ENCODE peak calls at places on chromosome 20, in eight cellular contexts. One of them, this sample, is unnamed.

GRCh38 chr20:7851031-7851490 is 89.2 kb downstream of the HAO1 start:
- DNase-seq in H7: no peak
- DNase-seq in pancreas: no peak
- DNase-seq in heart left ventricle: no peak
- DNase-seq in GM06990: no peak
- DNase-seq in RWPE2: peak; percentile 67
- DNase-seq in body of pancreas: no peak
- DNase-seq in cardiac muscle cell: no peak
- DNase-seq in this sample: no peak

GRCh38 chr20:20594171-20594530 is 118.3 kb downstream of the RALGAPA2 start:
- DNase-seq in H7: no peak
- DNase-seq in pancreas: no peak
- DNase-seq in heart left ventricle: no peak
- DNase-seq in GM06990: no peak
- DNase-seq in RWPE2: no peak
- DNase-seq in body of pancreas: no peak
- DNase-seq in cardiac muscle cell: no peak
- DNase-seq in this sample: no peak

GRCh38 chr20:8476023-8476422 is 344.0 kb downstream of the PLCB1 start:
- DNase-seq in H7: no peak
- DNase-seq in pancreas: no peak
- DNase-seq in heart left ventricle: no peak
- DNase-seq in GM06990: no peak
- DNase-seq in RWPE2: no peak
- DNase-seq in body of pancreas: no peak
- DNase-seq in cardiac muscle cell: no peak
- DNase-seq in this sample: no peak

GRCh38 chr20:1646975-1647431 is 10.6 kb downstream of the SIRPG start:
- DNase-seq in H7: no peak
- DNase-seq in pancreas: no peak
- DNase-seq in heart left ventricle: no peak
- DNase-seq in GM06990: no peak
- DNase-seq in RWPE2: no peak
- DNase-seq in body of pancreas: no peak
- DNase-seq in cardiac muscle cell: no peak
- DNase-seq in this sample: no peak

GRCh38 chr20:17762873-17763557 is 63.2 kb downstream of the BANF2 start:
- DNase-seq in H7: no peak
- DNase-seq in pancreas: no peak
- DNase-seq in heart left ventricle: no peak
- DNase-seq in GM06990: no peak
- DNase-seq in RWPE2: no peak
- DNase-seq in body of pancreas: peak; percentile 45
- DNase-seq in cardiac muscle cell: no peak
- DNase-seq in this sample: no peak

GRCh38 chr20:56245761-56246160 is 2.8 kb upstream of the MC3R start:
- DNase-seq in H7: no peak
- DNase-seq in pancreas: no peak
- DNase-seq in heart left ventricle: no peak
- DNase-seq in GM06990: no peak
- DNase-seq in RWPE2: no peak
- DNase-seq in body of pancreas: no peak
- DNase-seq in cardiac muscle cell: no peak
- DNase-seq in this sample: no peak

GRCh38 chr20:55053389-55053788 is 578.0 kb downstream of the DOK5 start:
- DNase-seq in H7: no peak
- DNase-seq in pancreas: no peak
- DNase-seq in heart left ventricle: no peak
- DNase-seq in GM06990: no peak
- DNase-seq in RWPE2: no peak
- DNase-seq in body of pancreas: no peak
- DNase-seq in cardiac muscle cell: no peak
- DNase-seq in this sample: no peak

GRCh38 chr20:415820-416322 is 7.8 kb downstream of the RBCK1 start:
- DNase-seq in H7: no peak
- DNase-seq in pancreas: no peak
- DNase-seq in heart left ventricle: no peak
- DNase-seq in GM06990: no peak
- DNase-seq in RWPE2: no peak
- DNase-seq in body of pancreas: peak; percentile 57
- DNase-seq in cardiac muscle cell: no peak
- DNase-seq in this sample: no peak

GRCh38 chr20:57703013-57703412 is 6.8 kb downstream of the PMEPA1 start:
- DNase-seq in H7: no peak
- DNase-seq in pancreas: no peak
- DNase-seq in heart left ventricle: no peak
- DNase-seq in GM06990: peak; percentile 48
- DNase-seq in RWPE2: no peak
- DNase-seq in body of pancreas: no peak
- DNase-seq in cardiac muscle cell: no peak
- DNase-seq in this sample: no peak

GRCh38 chr20:14991023-14991422 is 653.6 kb upstream of the FLRT3 start:
- DNase-seq in H7: no peak
- DNase-seq in pancreas: no peak
- DNase-seq in heart left ventricle: no peak
- DNase-seq in GM06990: no peak
- DNase-seq in RWPE2: no peak
- DNase-seq in body of pancreas: no peak
- DNase-seq in cardiac muscle cell: no peak
- DNase-seq in this sample: no peak

GRCh38 chr20:43971233-43971632 is 56.6 kb downstream of the TOX2 start:
- DNase-seq in H7: no peak
- DNase-seq in pancreas: no peak
- DNase-seq in heart left ventricle: no peak
- DNase-seq in GM06990: no peak
- DNase-seq in RWPE2: peak; percentile 61
- DNase-seq in body of pancreas: no peak
- DNase-seq in cardiac muscle cell: no peak
- DNase-seq in this sample: no peak

GRCh38 chr20:34155864-34156263 is 43.8 kb upstream of the EIF2S2 start:
- DNase-seq in H7: no peak
- DNase-seq in pancreas: no peak
- DNase-seq in heart left ventricle: no peak
- DNase-seq in GM06990: no peak
- DNase-seq in RWPE2: no peak
- DNase-seq in body of pancreas: no peak
- DNase-seq in cardiac muscle cell: no peak
- DNase-seq in this sample: no peak

GRCh38 chr20:40965671-40966070 is 63.0 kb upstream of the TOP1 start:
- DNase-seq in H7: no peak
- DNase-seq in pancreas: no peak
- DNase-seq in heart left ventricle: no peak
- DNase-seq in GM06990: no peak
- DNase-seq in RWPE2: peak; percentile 56
- DNase-seq in body of pancreas: no peak
- DNase-seq in cardiac muscle cell: no peak
- DNase-seq in this sample: no peak

GRCh38 chr20:50762435-50763201 is 31.2 kb downstream of the PARD6B start:
- DNase-seq in H7: no peak
- DNase-seq in pancreas: peak; percentile 86
- DNase-seq in heart left ventricle: peak; percentile 92
- DNase-seq in GM06990: no peak
- DNase-seq in RWPE2: peak; percentile 88
- DNase-seq in body of pancreas: peak; percentile 92
- DNase-seq in cardiac muscle cell: no peak
- DNase-seq in this sample: no peak

GRCh38 chr20:59032713-59033059 is 551 bp upstream of the ATP5F1E start:
- DNase-seq in H7: no peak
- DNase-seq in pancreas: no peak
- DNase-seq in heart left ventricle: no peak
- DNase-seq in GM06990: no peak
- DNase-seq in RWPE2: no peak
- DNase-seq in body of pancreas: peak; percentile 20
- DNase-seq in cardiac muscle cell: no peak
- DNase-seq in this sample: no peak

GRCh38 chr20:63594043-63594561 is 20.1 kb upstream of the HELZ2 start:
- DNase-seq in H7: peak; percentile 41
- DNase-seq in pancreas: no peak
- DNase-seq in heart left ventricle: no peak
- DNase-seq in GM06990: no peak
- DNase-seq in RWPE2: peak; percentile 80
- DNase-seq in body of pancreas: no peak
- DNase-seq in cardiac muscle cell: no peak
- DNase-seq in this sample: no peak
- H3K36me3 ChIP-seq in H7: peaks cover 2% of the 10 kb centered on the region
- H3K36me3 ChIP-seq in pancreas: peaks cover 31% of the 10 kb centered on the region
- H3K36me3 ChIP-seq in heart left ventricle: no peaks in the 10 kb centered on the region
- H3K36me3 ChIP-seq in GM06990: peaks cover 13% of the 10 kb centered on the region
- H3K36me3 ChIP-seq in RWPE2: peaks cover 30% of the 10 kb centered on the region
- H3K36me3 ChIP-seq in body of pancreas: no peaks in the 10 kb centered on the region
- H3K36me3 ChIP-seq in cardiac muscle cell: peaks cover 11% of the 10 kb centered on the region
- H3K36me3 ChIP-seq in this sample: peaks cover 40% of the 10 kb centered on the region

GRCh38 chr20:32149566-32150170 is 40.2 kb downstream of the TM9SF4 start:
- DNase-seq in H7: no peak
- DNase-seq in pancreas: no peak
- DNase-seq in heart left ventricle: no peak
- DNase-seq in GM06990: no peak
- DNase-seq in RWPE2: no peak
- DNase-seq in body of pancreas: no peak
- DNase-seq in cardiac muscle cell: no peak
- DNase-seq in this sample: no peak
- H3K36me3 ChIP-seq in H7: peaks cover 56% of the 10 kb centered on the region
- H3K36me3 ChIP-seq in pancreas: peaks cover 42% of the 10 kb centered on the region
- H3K36me3 ChIP-seq in heart left ventricle: no peaks in the 10 kb centered on the region
- H3K36me3 ChIP-seq in GM06990: peaks cover 41% of the 10 kb centered on the region
- H3K36me3 ChIP-seq in RWPE2: peaks cover 97% of the 10 kb centered on the region
- H3K36me3 ChIP-seq in body of pancreas: no peaks in the 10 kb centered on the region
- H3K36me3 ChIP-seq in cardiac muscle cell: peaks cover 29% of the 10 kb centered on the region
- H3K36me3 ChIP-seq in this sample: peaks cover 55% of the 10 kb centered on the region

GRCh38 chr20:3330046-3330741 is 77.3 kb downstream of the DNAAF9 start:
- DNase-seq in H7: no peak
- DNase-seq in pancreas: no peak
- DNase-seq in heart left ventricle: no peak
- DNase-seq in GM06990: no peak
- DNase-seq in RWPE2: no peak
- DNase-seq in body of pancreas: no peak
- DNase-seq in cardiac muscle cell: no peak
- DNase-seq in this sample: peak; percentile 19

GRCh38 chr20:3339076-3339475 is 68.4 kb downstream of the DNAAF9 start:
- DNase-seq in H7: no peak
- DNase-seq in pancreas: no peak
- DNase-seq in heart left ventricle: no peak
- DNase-seq in GM06990: no peak
- DNase-seq in RWPE2: no peak
- DNase-seq in body of pancreas: no peak
- DNase-seq in cardiac muscle cell: no peak
- DNase-seq in this sample: no peak

GRCh38 chr20:3328501-3328900 is 79.0 kb downstream of the DNAAF9 start:
- DNase-seq in H7: no peak
- DNase-seq in pancreas: no peak
- DNase-seq in heart left ventricle: no peak
- DNase-seq in GM06990: no peak
- DNase-seq in RWPE2: no peak
- DNase-seq in body of pancreas: no peak
- DNase-seq in cardiac muscle cell: no peak
- DNase-seq in this sample: peak; percentile 54

GRCh38 chr20:3339571-3339970 is 67.9 kb downstream of the DNAAF9 start:
- DNase-seq in H7: no peak
- DNase-seq in pancreas: no peak
- DNase-seq in heart left ventricle: no peak
- DNase-seq in GM06990: no peak
- DNase-seq in RWPE2: no peak
- DNase-seq in body of pancreas: no peak
- DNase-seq in cardiac muscle cell: no peak
- DNase-seq in this sample: no peak

GRCh38 chr20:3334156-3334943 is 73.1 kb downstream of the DNAAF9 start:
- DNase-seq in H7: no peak
- DNase-seq in pancreas: no peak
- DNase-seq in heart left ventricle: no peak
- DNase-seq in GM06990: no peak
- DNase-seq in RWPE2: no peak
- DNase-seq in body of pancreas: no peak
- DNase-seq in cardiac muscle cell: no peak
- DNase-seq in this sample: no peak
- H3K36me3 ChIP-seq in H7: no peaks in the 10 kb centered on the region
- H3K36me3 ChIP-seq in pancreas: peaks cover 3% of the 10 kb centered on the region
- H3K36me3 ChIP-seq in heart left ventricle: no peaks in the 10 kb centered on the region
- H3K36me3 ChIP-seq in GM06990: no peaks in the 10 kb centered on the region
- H3K36me3 ChIP-seq in RWPE2: peaks cover 45% of the 10 kb centered on the region
- H3K36me3 ChIP-seq in body of pancreas: no peaks in the 10 kb centered on the region
- H3K36me3 ChIP-seq in cardiac muscle cell: peaks cover 22% of the 10 kb centered on the region
- H3K36me3 ChIP-seq in this sample: no peaks in the 10 kb centered on the region

GRCh38 chr20:62314711-62315302 is 12.0 kb downstream of the ADRM1 start:
- DNase-seq in H7: no peak
- DNase-seq in pancreas: no peak
- DNase-seq in heart left ventricle: no peak
- DNase-seq in GM06990: no peak
- DNase-seq in RWPE2: no peak
- DNase-seq in body of pancreas: no peak
- DNase-seq in cardiac muscle cell: no peak
- DNase-seq in this sample: no peak

GRCh38 chr20:62312662-62312977 is 9.8 kb downstream of the ADRM1 start:
- DNase-seq in H7: no peak
- DNase-seq in pancreas: no peak
- DNase-seq in heart left ventricle: no peak
- DNase-seq in GM06990: no peak
- DNase-seq in RWPE2: peak; percentile 89
- DNase-seq in body of pancreas: no peak
- DNase-seq in cardiac muscle cell: no peak
- DNase-seq in this sample: no peak

GRCh38 chr20:62313021-62313420 is 10.2 kb downstream of the ADRM1 start:
- DNase-seq in H7: no peak
- DNase-seq in pancreas: no peak
- DNase-seq in heart left ventricle: no peak
- DNase-seq in GM06990: no peak
- DNase-seq in RWPE2: peak; percentile 87
- DNase-seq in body of pancreas: no peak
- DNase-seq in cardiac muscle cell: no peak
- DNase-seq in this sample: no peak

GRCh38 chr20:62314339-62314638 is 11.5 kb downstream of the ADRM1 start:
- DNase-seq in H7: no peak
- DNase-seq in pancreas: no peak
- DNase-seq in heart left ventricle: no peak
- DNase-seq in GM06990: no peak
- DNase-seq in RWPE2: peak; percentile 88
- DNase-seq in body of pancreas: no peak
- DNase-seq in cardiac muscle cell: no peak
- DNase-seq in this sample: no peak

DNA sequence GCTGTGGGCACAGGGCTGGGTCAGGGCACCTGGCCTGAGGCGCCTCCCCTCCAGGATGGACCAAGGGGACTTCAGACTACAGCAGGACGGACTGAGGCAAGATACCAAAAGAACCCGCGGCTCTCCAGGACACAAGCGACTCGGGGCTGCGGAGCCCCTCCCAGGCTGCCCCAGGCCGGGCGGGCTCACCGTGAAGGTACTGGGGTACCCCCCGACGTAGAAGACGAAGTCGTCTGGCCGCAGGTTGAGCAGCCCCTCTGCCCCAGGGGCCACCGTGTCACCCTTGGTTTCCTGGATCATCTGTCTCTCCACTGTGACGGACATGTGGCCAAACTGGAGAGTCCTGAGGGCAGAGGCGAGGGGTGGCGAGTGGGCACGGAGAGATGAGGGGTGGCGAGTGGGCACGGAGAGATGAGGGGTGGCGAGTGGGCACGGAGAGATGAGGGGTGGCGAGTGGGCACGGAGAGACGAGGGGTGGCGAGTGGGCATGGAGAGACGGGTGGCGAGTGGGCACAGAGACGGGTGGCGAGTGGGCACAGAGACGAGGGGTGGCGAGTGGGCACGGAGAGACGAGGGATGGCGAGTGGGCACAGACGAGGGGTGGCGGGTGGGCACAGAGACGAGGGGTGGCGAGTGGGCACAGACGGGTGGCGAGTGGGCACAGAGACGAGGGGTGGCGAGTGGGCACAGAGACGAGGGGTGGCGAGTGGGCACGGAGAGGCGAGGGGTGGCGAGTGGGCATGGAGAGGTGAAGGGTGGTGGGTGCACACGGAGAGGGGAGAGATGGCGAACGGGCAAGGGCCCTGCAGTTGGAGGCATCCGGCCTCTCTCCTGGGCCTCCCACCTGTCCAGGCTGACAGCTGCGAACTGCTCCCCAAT is 10.9 kb downstream of the ADRM1 start:
- DNase-seq in H7: no peak
- DNase-seq in pancreas: no peak
- DNase-seq in heart left ventricle: no peak
- DNase-seq in GM06990: no peak
- DNase-seq in RWPE2: peak; percentile 86
- DNase-seq in body of pancreas: no peak
- DNase-seq in cardiac muscle cell: no peak
- DNase-seq in this sample: no peak
- H3K36me3 ChIP-seq in H7: peaks cover 45% of the 10 kb centered on the region
- H3K36me3 ChIP-seq in pancreas: peaks cover 63% of the 10 kb centered on the region
- H3K36me3 ChIP-seq in heart left ventricle: peaks cover 5% of the 10 kb centered on the region
- H3K36me3 ChIP-seq in GM06990: no peaks in the 10 kb centered on the region
- H3K36me3 ChIP-seq in RWPE2: peaks cover 87% of the 10 kb centered on the region
- H3K36me3 ChIP-seq in body of pancreas: no peaks in the 10 kb centered on the region
- H3K36me3 ChIP-seq in cardiac muscle cell: peaks cover 61% of the 10 kb centered on the region
- H3K36me3 ChIP-seq in this sample: peaks cover 2% of the 10 kb centered on the region

This sample was measured in CD4-positive, alpha-beta memory T cell.